ENCODE peak calls at places on chromosomes 6 and 20, in eight cellular contexts. One of them, this sample, is unnamed.

GRCh38 chr6:36682328-36683144 is 4.0 kb downstream of the CDKN1A start:
- DNase-seq in brain microvascular endothelial cell: no peak
- DNase-seq in NCI-H1417 treated with DMSO at 0.1 percent for 48 hours: peak
- DNase-seq in amniotic stem cell: no peak
- DNase-seq in cardiac muscle cell: no peak
- DNase-seq in spleen: peak
- DNase-seq in nucleus accumbens: no peak
- DNase-seq in activated T-helper 9 cell treated with anti-CD3 and anti-CD28 coated beads, Interleukin-2, amount 50 U/mL, for 16 hours: peak
- DNase-seq in this sample: peak

GRCh38 chr6:924661-925060 is 231.7 kb upstream of the EXOC2 start:
- DNase-seq in brain microvascular endothelial cell: no peak
- DNase-seq in NCI-H1417 treated with DMSO at 0.1 percent for 48 hours: no peak
- DNase-seq in amniotic stem cell: no peak
- DNase-seq in cardiac muscle cell: no peak
- DNase-seq in spleen: no peak
- DNase-seq in nucleus accumbens: no peak
- DNase-seq in activated T-helper 9 cell treated with anti-CD3 and anti-CD28 coated beads, Interleukin-2, amount 50 U/mL, for 16 hours: no peak
- DNase-seq in this sample: no peak

GRCh38 chr20:5463007-5463686 is 146.4 kb upstream of the PROKR2 start:
- DNase-seq in brain microvascular endothelial cell: no peak
- DNase-seq in NCI-H1417 treated with DMSO at 0.1 percent for 48 hours: no peak
- DNase-seq in amniotic stem cell: no peak
- DNase-seq in cardiac muscle cell: no peak
- DNase-seq in spleen: no peak
- DNase-seq in nucleus accumbens: no peak
- DNase-seq in activated T-helper 9 cell treated with anti-CD3 and anti-CD28 coated beads, Interleukin-2, amount 50 U/mL, for 16 hours: no peak
- DNase-seq in this sample: no peak

GRCh38 chr6:132257561-132257960 is 143.7 kb downstream of the MOXD1 start:
- DNase-seq in brain microvascular endothelial cell: peak
- DNase-seq in NCI-H1417 treated with DMSO at 0.1 percent for 48 hours: no peak
- DNase-seq in amniotic stem cell: no peak
- DNase-seq in cardiac muscle cell: no peak
- DNase-seq in spleen: no peak
- DNase-seq in nucleus accumbens: no peak
- DNase-seq in activated T-helper 9 cell treated with anti-CD3 and anti-CD28 coated beads, Interleukin-2, amount 50 U/mL, for 16 hours: no peak
- DNase-seq in this sample: no peak

GRCh38 chr6:37618916-37619605 is 78.6 kb downstream of the MDGA1 start:
- DNase-seq in brain microvascular endothelial cell: no peak
- DNase-seq in NCI-H1417 treated with DMSO at 0.1 percent for 48 hours: no peak
- DNase-seq in amniotic stem cell: no peak
- DNase-seq in cardiac muscle cell: no peak
- DNase-seq in spleen: no peak
- DNase-seq in nucleus accumbens: no peak
- DNase-seq in activated T-helper 9 cell treated with anti-CD3 and anti-CD28 coated beads, Interleukin-2, amount 50 U/mL, for 16 hours: no peak
- DNase-seq in this sample: no peak

GRCh38 chr6:148885154-148885870 is 138.5 kb downstream of the UST start:
- DNase-seq in brain microvascular endothelial cell: no peak
- DNase-seq in NCI-H1417 treated with DMSO at 0.1 percent for 48 hours: no peak
- DNase-seq in amniotic stem cell: peak
- DNase-seq in cardiac muscle cell: no peak
- DNase-seq in spleen: no peak
- DNase-seq in nucleus accumbens: no peak
- DNase-seq in activated T-helper 9 cell treated with anti-CD3 and anti-CD28 coated beads, Interleukin-2, amount 50 U/mL, for 16 hours: no peak
- DNase-seq in this sample: no peak

GRCh38 chr6:18241208-18241836 is 23.0 kb downstream of the DEK start:
- DNase-seq in brain microvascular endothelial cell: no peak
- DNase-seq in NCI-H1417 treated with DMSO at 0.1 percent for 48 hours: no peak
- DNase-seq in amniotic stem cell: no peak
- DNase-seq in cardiac muscle cell: no peak
- DNase-seq in spleen: no peak
- DNase-seq in nucleus accumbens: no peak
- DNase-seq in activated T-helper 9 cell treated with anti-CD3 and anti-CD28 coated beads, Interleukin-2, amount 50 U/mL, for 16 hours: no peak
- DNase-seq in this sample: no peak

GRCh38 chr6:168226832-168227434 is 92.6 kb downstream of the DACT2 start:
- DNase-seq in brain microvascular endothelial cell: no peak
- DNase-seq in NCI-H1417 treated with DMSO at 0.1 percent for 48 hours: no peak
- DNase-seq in amniotic stem cell: no peak
- DNase-seq in cardiac muscle cell: peak
- DNase-seq in spleen: no peak
- DNase-seq in nucleus accumbens: no peak
- DNase-seq in activated T-helper 9 cell treated with anti-CD3 and anti-CD28 coated beads, Interleukin-2, amount 50 U/mL, for 16 hours: no peak
- DNase-seq in this sample: no peak

GRCh38 chr20:53748821-53749402 is 155.3 kb upstream of the ZNF217 start:
- DNase-seq in brain microvascular endothelial cell: no peak
- DNase-seq in NCI-H1417 treated with DMSO at 0.1 percent for 48 hours: no peak
- DNase-seq in amniotic stem cell: no peak
- DNase-seq in cardiac muscle cell: peak
- DNase-seq in spleen: no peak
- DNase-seq in nucleus accumbens: no peak
- DNase-seq in activated T-helper 9 cell treated with anti-CD3 and anti-CD28 coated beads, Interleukin-2, amount 50 U/mL, for 16 hours: no peak
- DNase-seq in this sample: no peak

This sample was measured in H9.